ENCODE peak calls at places on chromosomes 16 and 17, in five cellular contexts. A is mesenchymal stem cell, D is neuronal stem cell, S is IMR-90, N is trophoblast cell. U is an unnamed sample.

GRCh38 chr17:64216385-64217248 is 46.4 kb downstream of the TEX2 start:
- DNase-seq in A (no peak), S (peak), D (no peak), N (peak), U (peak)

GRCh38 chr17:55286681-55287589 is 22.2 kb downstream of the HLF start:
- DNase-seq in N (peak), D (no peak), S (peak), A (no peak), U (no peak)

GRCh38 chr17:31740611-31741082 is 118.4 kb downstream of the COPRS start:
- DNase-seq in S (peak), D (no peak), A (peak), N (peak), U (no peak)

GRCh38 chr17:14940112-14940945 is 324.8 kb downstream of the PMP22 start:
- DNase-seq in A (no peak), N (no peak), D (no peak), S (no peak), U (no peak)

GRCh38 chr17:5092139-5093010 is 14.1 kb downstream of the ZFP3 start:
- DNase-seq in D (no peak), A (no peak), N (peak), S (no peak), U (no peak)

GRCh38 chr16:88569614-88569984 is 604 bp upstream of the ZC3H18 start:
- DNase-seq in A (no peak), S (peak), N (peak), D (no peak), U (no peak)

GRCh38 chr16:69112285-69113129 is 7.1 kb downstream of the HAS3 start:
- DNase-seq in A (peak), D (peak), N (peak), S (peak), U (peak)

GRCh38 chr17:29257756-29258155 is 11.1 kb downstream of the CRYBA1 start:
- DNase-seq in S (peak), N (no peak), D (no peak), A (peak), U (no peak)

GRCh38 chr16:19396555-19397011 is 21.1 kb upstream of the TMC5 start:
- DNase-seq in D (no peak), N (peak), S (no peak), A (no peak), U (no peak)

GRCh38 chr17:73555199-73555810 is 88.9 kb downstream of the SDK2 start:
- DNase-seq in S (no peak), N (no peak), D (no peak), A (no peak), U (no peak)

GRCh38 chr16:30136971-30137601 is 14.1 kb upstream of the MAPK3 start:
- DNase-seq in D (no peak), N (no peak), A (no peak), S (no peak), U (no peak)

GRCh38 chr17:31398381-31399275 is 7.2 kb downstream of the RAB11FIP4 start:
- DNase-seq in N (no peak), D (no peak), A (no peak), S (no peak), U (peak)

GRCh38 chr17:35752471-35752870 is 568 bp downstream of the GAS2L2 start:
- DNase-seq in N (no peak), A (no peak), D (no peak), S (no peak), U (no peak)

GRCh38 chr17:2410951-2411350 is 10.1 kb upstream of the MNT start:
- DNase-seq in D (no peak), A (no peak), N (no peak), S (no peak), U (no peak)

GRCh38 chr17:39167492-39167891 is 1.5 kb upstream of the ARL5C start:
- DNase-seq in D (no peak), A (no peak), N (no peak), S (no peak), U (no peak)

GRCh38 chr17:65362826-65363225 is 198.6 kb downstream of the AXIN2 start:
- DNase-seq in S (peak), D (no peak), A (no peak), N (peak), U (no peak)

GRCh38 chr17:29469251-29469650 is 79.1 kb downstream of the TAOK1 start:
- DNase-seq in S (no peak), D (no peak), A (no peak), N (peak), U (no peak)

GRCh38 chr17:29590261-29590978 is 972 bp upstream of the GIT1 start:
- DNase-seq in N (no peak), A (peak), D (no peak), S (peak), U (no peak)

GRCh38 chr17:56141046-56141839 is 12.0 kb upstream of the ANKFN1 start:
- DNase-seq in A (no peak), N (no peak), S (peak), D (no peak), U (no peak)

GRCh38 chr16:76653390-76654026 is 376.3 kb downstream of the CNTNAP4 start:
- DNase-seq in A (peak), S (peak), D (peak), N (peak), U (peak)

GRCh38 chr16:27234603-27235002 is 31.3 kb downstream of the KDM8 start:
- DNase-seq in A (no peak), N (no peak), D (no peak), S (no peak), U (no peak)

GRCh38 chr16:57614546-57615343 is 13.7 kb upstream of the ADGRG1 start:
- DNase-seq in A (no peak), D (no peak), S (no peak), N (no peak), U (peak)

GRCh38 chr17:19705771-19706770 is 10.3 kb downstream of the SLC47A2 start:
- DNase-seq in S (no peak), N (no peak), A (no peak), D (no peak), U (peak)

GRCh38 chr16:53803998-53804397 is 100.0 kb downstream of the FTO start:
- DNase-seq in N (peak), A (no peak), D (no peak), S (no peak), U (no peak)

GRCh38 chr17:64073771-64074703 is 53.6 kb upstream of the ICAM2 start:
- DNase-seq in D (no peak), A (no peak), S (no peak), N (no peak), U (no peak)

GRCh38 chr16:22274916-22275315 is 22.3 kb upstream of the POLR3E start:
- DNase-seq in A (no peak), D (no peak), N (no peak), S (no peak), U (no peak)

GRCh38 chr16:17555176-17555575 is 84.4 kb upstream of the XYLT1 start:
- DNase-seq in A (no peak), N (peak), D (no peak), S (peak), U (no peak)

GRCh38 chr17:7580631-7581554 is 1.5 kb downstream of the CD68 start:
- DNase-seq in A (no peak), D (no peak), S (no peak), N (no peak), U (peak)

GRCh38 chr17:1649844-1650409 is at the start of gene RILP:
- DNase-seq in S (no peak), A (no peak), D (no peak), N (peak), U (peak)

GRCh38 chr16:72983241-72983640 is 64.7 kb downstream of the ZFHX3 start:
- DNase-seq in N (no peak), D (no peak), A (no peak), S (no peak), U (no peak)

GRCh38 chr16:72987480-72987901 is 60.4 kb downstream of the ZFHX3 start:
- DNase-seq in D (no peak), A (no peak), N (peak), S (no peak), U (no peak)

GRCh38 chr16:72986011-72986410 is 61.9 kb downstream of the ZFHX3 start:
- DNase-seq in A (peak), N (no peak), S (no peak), D (no peak), U (no peak)

GRCh38 chr16:72983728-72984350 is 64.1 kb downstream of the ZFHX3 start:
- DNase-seq in D (no peak), A (no peak), N (peak), S (no peak), U (no peak)

GRCh38 chr16:72985148-72985882 is 62.6 kb downstream of the ZFHX3 start:
- DNase-seq in A (peak), D (no peak), N (peak), S (peak), U (no peak)
- H2AFZ ChIP-seq in A (no peak), D (no peak), N (no peak), S (peak), U (no peak)

GRCh38 chr17:40295471-40296457 is 8.1 kb downstream of the CDC6 start:
- DNase-seq in S (no peak), A (no peak), N (no peak), D (no peak), U (no peak)
- H3K23ac ChIP-seq in S (no peak), A (no peak), N (no peak), D (no peak), U (no peak)

GRCh38 chr16:49866533-49867155 is 10.7 kb upstream of the ZNF423 start:
- DNase-seq in A (no peak), N (no peak), S (no peak), D (peak), U (peak)
- H2BK120ac ChIP-seq in A (no peak), N (no peak), S (no peak), D (peak), U (no peak)

DNA sequence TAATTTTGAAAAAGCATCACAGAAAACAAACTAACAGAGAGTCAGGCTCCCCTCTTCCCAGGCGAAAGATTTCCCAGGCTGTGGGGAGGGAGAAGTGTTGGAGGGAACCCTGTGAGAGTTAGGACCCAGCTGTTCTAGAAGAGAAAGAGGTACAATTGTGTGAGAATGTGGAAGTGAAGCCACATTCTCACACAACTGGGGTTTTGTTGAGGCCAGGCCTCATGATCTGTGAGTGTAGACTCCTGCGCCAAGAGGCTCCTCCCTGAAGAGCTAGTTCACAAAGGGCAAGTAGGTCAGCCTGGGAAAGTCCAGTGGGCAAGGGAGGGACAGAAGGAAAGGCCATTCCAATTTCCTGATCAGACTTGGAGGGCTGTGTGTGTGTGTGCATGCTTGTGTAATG is 15.2 kb downstream of the CD300LF start:
- DNase-seq in A (no peak), D (no peak), N (peak), S (no peak), U (no peak)
- H2AFZ ChIP-seq in A (no peak), D (no peak), N (no peak), S (no peak), U (no peak)

DNA sequence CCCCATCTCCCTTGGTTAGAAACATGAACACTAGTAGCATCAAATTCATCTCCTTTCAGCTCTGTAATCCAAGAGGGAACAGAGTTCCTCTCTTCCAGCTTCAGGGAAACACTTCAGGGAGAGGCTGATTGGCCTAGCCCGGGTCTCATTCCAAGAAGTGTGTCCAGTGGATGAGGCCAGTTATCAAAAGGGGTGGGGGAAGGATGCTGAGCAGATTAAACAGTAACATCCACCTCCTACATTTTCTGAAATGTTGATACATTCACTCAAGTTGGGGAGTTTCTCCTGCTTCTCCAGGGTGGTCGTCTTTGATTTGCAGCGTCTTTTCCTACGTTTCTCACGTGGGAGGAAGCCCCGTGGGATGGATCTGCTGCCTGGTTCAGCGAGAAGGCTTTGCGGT is 62.9 kb upstream of the WSB1 start:
- DNase-seq in A (no peak), D (no peak), N (no peak), S (no peak), U (no peak)
- H3K23ac ChIP-seq in A (no peak), D (no peak), N (no peak), S (no peak), U (no peak)

DNA sequence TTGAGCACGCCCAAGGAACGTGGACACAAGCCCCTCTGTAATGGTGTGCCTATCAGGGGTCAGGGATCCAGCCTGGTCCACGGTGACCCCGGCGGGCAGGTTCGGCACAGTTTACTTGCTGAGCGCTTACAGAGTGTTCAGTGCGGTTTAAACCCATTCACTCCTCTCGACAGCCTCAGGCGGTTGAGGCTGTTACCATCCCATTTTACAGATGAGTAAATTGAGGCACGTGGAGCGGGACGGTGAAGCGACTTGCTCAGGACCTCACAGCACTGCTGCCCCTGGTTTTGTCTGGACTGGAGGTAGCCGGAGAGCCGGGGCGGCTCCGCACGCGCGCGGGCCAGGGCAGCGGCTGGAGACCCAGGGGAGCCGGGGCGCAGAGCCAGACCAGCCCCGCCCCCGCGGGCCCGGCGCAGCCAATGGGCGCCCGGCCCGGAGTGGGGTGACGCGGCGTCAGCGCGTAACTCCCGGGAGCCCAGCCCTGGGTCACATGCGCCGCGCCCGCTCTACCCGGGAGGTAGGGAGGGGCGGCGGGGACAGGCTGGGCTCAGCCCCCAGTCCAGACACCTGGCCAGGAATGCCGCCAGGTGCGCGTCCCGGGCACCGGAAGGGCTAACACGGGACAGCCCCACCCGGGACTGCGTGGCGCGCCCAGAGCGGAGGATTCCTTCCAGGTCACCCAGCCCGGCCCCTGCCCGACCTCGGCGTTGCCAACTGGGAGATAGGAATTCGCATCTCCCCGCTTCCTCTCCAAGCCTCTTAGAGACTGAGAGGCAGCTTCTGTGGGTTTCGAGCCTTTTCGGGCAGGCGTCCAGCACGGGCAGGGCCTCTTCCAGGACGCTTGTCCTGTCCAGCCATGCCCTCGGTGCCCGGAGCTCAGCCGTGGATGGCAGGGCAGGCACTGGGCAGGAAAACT is 3.3 kb upstream of the SREBF1 start:
- DNase-seq in N (peak), S (peak), A (peak), D (peak), U (peak)
- H2BK120ac ChIP-seq in N (peak), S (peak), A (peak), D (peak), U (no peak)

GRCh38 chr16:65274576-65274975 is 152.7 kb upstream of the CDH11 start:
- DNase-seq in N (no peak), S (no peak), D (no peak), A (no peak), U (no peak)
- H2AFZ ChIP-seq in N (no peak), S (no peak), D (no peak), A (no peak), U (no peak)

DNA sequence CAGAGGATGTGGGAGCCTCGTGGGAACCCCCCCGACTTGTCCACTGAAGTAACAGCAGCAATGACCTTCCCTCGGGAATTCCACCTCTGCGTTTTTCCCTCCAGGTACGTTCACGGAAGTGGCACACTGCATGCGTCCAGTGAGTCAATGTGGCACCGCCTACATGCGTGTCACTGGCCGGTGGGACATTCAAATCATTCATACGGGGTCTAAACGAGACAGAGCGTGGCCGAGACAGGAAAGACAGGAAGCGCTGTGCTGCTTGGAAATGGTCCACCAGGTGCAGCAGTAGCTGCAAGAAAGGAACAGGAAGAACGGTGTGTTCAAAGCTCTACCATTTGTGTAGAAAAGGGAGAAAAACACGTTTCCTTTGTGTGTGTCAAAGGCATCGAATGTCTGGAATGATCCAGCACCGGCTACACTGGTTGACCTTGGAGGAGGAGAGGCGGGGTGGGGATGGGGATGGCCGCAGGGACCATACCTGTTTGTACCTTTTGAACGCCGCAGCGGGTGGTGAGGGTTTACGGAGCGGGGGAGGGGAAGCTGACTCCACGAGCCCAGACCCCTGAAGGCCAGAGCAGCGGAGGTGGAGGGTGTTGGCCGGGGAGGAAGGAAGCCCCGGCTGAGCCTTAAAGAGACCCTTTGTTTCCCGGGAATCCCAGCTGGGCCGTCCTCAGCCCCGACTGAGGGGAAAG is 1.7 kb upstream of the PGAP6 start:
- DNase-seq in S (no peak), N (peak), D (no peak), A (peak), U (peak)
- H3K23ac ChIP-seq in S (peak), N (no peak), D (no peak), A (no peak), U (no peak)

GRCh38 chr16:52741386-52741785 is 194.4 kb upstream of the TOX3 start:
- DNase-seq in D (peak), A (no peak), N (no peak), S (no peak), U (peak)
- H2BK120ac ChIP-seq in D (no peak), A (no peak), N (no peak), S (no peak), U (no peak)

GRCh38 chr17:82022981-82023446 is at the start of gene LRRC45:
- DNase-seq in A (peak), N (no peak), S (peak), D (peak), U (peak)
- H2AFZ ChIP-seq in A (peak), N (peak), S (peak), D (peak), U (no peak)

U was measured in H9.